ENCODE peak calls at places on chromosomes 16 and 17, in six cellular contexts. L is K562, E is HepG2, S is A549, U is GM12878, A is upper lobe of left lung. T is an unnamed sample.

GRCh38 chr17:16352838-16353701 is at the start of gene CENPV:
- ATAC-seq in S (peak; percentile 89), U (peak; percentile 75), E (peak; percentile 91), L (peak; percentile 74), A (peak; percentile 78), T (peak; percentile 81)

GRCh38 chr17:1999557-2000251 is 25.4 kb downstream of the RTN4RL1 start:
- ATAC-seq in A (peak; percentile 57), U (no peak), S (peak; percentile 10), E (peak; percentile 16), L (no peak), T (peak; percentile 64)

GRCh38 chr17:75723201-75723930 is 2.1 kb downstream of the ITGB4 start:
- ATAC-seq in L (peak; percentile 23), A (no peak), S (no peak), E (peak; percentile 29), U (no peak), T (peak; percentile 43)

GRCh38 chr17:7704601-7705268 is at the start of gene EFNB3:
- ATAC-seq in S (peak; percentile 35), E (peak; percentile 25), A (peak; percentile 7), U (peak; percentile 16), L (peak; percentile 39), T (no peak)

GRCh38 chr17:8892338-8892690 is 24.8 kb upstream of the PIK3R6 start:
- ATAC-seq in A (no peak), E (no peak), L (no peak), U (peak; percentile 75), S (no peak), T (no peak)

GRCh38 chr17:81923302-81924260 is 4.0 kb downstream of the MAFG start:
- ATAC-seq in L (peak; percentile 73), A (peak; percentile 54), E (no peak), U (no peak), S (peak; percentile 23), T (peak; percentile 17)

GRCh38 chr17:16568541-16569357 is at the start of gene ZNF287:
- ATAC-seq in U (peak; percentile 99), L (peak; percentile 84), A (peak; percentile 99), E (no peak), S (peak; percentile 95), T (peak; percentile 99)

GRCh38 chr17:75244133-75244866 is 17.1 kb downstream of the GGA3 start:
- ATAC-seq in A (no peak), U (peak; percentile 75), E (no peak), L (no peak), S (no peak), T (no peak)

GRCh38 chr16:71311553-71312158 is 22.5 kb upstream of the CMTR2 start:
- ATAC-seq in A (peak; percentile 57), E (peak; percentile 61), L (peak; percentile 63), U (peak; percentile 54), S (no peak), T (no peak)

GRCh38 chr17:69474171-69474831 is 59.8 kb downstream of the MAP2K6 start:
- ATAC-seq in U (peak; percentile 40), A (peak; percentile 40), L (no peak), S (peak; percentile 87), E (peak; percentile 25), T (no peak)

GRCh38 chr17:57697891-57698708 is 47.0 kb downstream of the CCDC182 start:
- ATAC-seq in S (no peak), U (peak; percentile 21), E (peak; percentile 88), A (no peak), L (no peak), T (no peak)

GRCh38 chr17:8116779-8117178 is 1.5 kb downstream of the ALOXE3 start:
- ATAC-seq in S (no peak), L (no peak), E (no peak), A (no peak), U (no peak), T (no peak)

GRCh38 chr16:876041-876335 is 75.5 kb upstream of the GNG13 start:
- ATAC-seq in E (no peak), S (no peak), U (no peak), L (no peak), A (no peak), T (no peak)

GRCh38 chr16:72311426-72311825 is 139.5 kb upstream of the PMFBP1 start:
- ATAC-seq in L (no peak), E (no peak), S (no peak), U (no peak), A (no peak), T (no peak)

GRCh38 chr16:17329412-17329811 is 141.3 kb downstream of the XYLT1 start:
- ATAC-seq in A (peak; percentile 64), S (no peak), L (no peak), E (no peak), U (no peak), T (no peak)

DNA sequence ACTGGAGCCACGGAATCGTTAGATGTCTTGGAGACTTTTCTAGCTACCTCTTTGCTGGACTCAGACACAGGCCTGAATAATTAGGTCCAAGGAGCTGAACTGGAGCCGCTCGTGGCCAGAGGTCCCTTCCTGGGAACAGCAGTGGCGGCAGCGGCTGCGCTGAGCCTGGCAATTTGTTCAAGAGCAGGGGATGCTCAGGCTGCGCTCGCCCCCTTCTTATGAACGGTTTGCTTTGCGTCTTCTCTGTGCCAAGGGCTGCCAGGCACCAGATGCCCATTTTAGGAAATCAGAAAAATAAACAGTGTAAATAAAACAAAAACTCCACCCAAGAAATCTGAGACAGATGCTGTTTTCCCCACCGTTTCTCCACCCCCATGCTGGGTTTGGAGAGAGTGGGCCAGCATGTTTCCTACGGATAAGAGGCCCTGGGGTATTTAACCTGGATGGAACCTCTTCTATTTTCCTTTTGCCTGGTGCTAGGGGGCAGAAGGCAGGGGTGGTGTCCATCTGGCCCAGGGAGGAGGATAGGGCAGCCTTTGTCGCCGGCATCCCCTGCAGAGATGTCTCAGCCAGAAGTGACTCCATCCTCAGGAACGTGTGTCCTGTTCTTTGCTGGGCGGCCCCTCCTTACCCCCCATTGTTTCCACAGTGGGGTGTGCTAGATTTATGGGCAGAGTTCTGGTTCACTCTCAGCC is 163.4 kb downstream of the SEC14L1 start:
- ATAC-seq in E (no peak), A (no peak), L (no peak), U (no peak), S (no peak), T (no peak)
- TF ChIP-seq EP300 in E (no peak), A (no peak), L (no peak), U (no peak), S (no peak), T (no peak)

GRCh38 chr17:29095439-29095838 is 52.5 kb downstream of the PIPOX start:
- ATAC-seq in A (no peak), U (no peak), S (no peak), L (no peak), E (no peak), T (no peak)
- TF ChIP-seq CTCF in A (no peak), U (no peak), S (no peak), L (no peak), E (no peak), T (no peak)

GRCh38 chr17:62819511-62820221 is 11.6 kb upstream of the MARCHF10 start:
- ATAC-seq in E (peak; percentile 93), U (no peak), A (peak; percentile 97), S (peak; percentile 98), L (no peak), T (peak; percentile 94)

GRCh38 chr17:62818491-62818890 is 10.4 kb upstream of the MARCHF10 start:
- ATAC-seq in S (no peak), L (no peak), U (no peak), E (no peak), A (no peak), T (no peak)

GRCh38 chr17:62821213-62822079 is 13.3 kb upstream of the MARCHF10 start:
- ATAC-seq in L (no peak), U (no peak), A (no peak), S (no peak), E (no peak), T (no peak)

GRCh38 chr17:62822080-62822904 is 14.2 kb upstream of the MARCHF10 start:
- ATAC-seq in A (no peak), U (no peak), S (no peak), L (no peak), E (no peak), T (no peak)

GRCh38 chr17:62816282-62816839 is 8.2 kb upstream of the MARCHF10 start:
- ATAC-seq in E (no peak), U (no peak), L (no peak), A (no peak), S (no peak), T (no peak)
- TF ChIP-seq EP300 in E (no peak), U (no peak), L (no peak), A (no peak), S (no peak), T (no peak)

GRCh38 chr16:88287219-88287618 is 95.5 kb upstream of the ZNF469 start:
- ATAC-seq in E (no peak), S (no peak), A (no peak), L (peak; percentile 98), U (no peak), T (no peak)
- TF ChIP-seq CTCF in E (peak; percentile 69), S (peak; percentile 32), A (no peak), L (peak; percentile 96), U (peak; percentile 7), T (peak; percentile 40)

GRCh38 chr16:53100131-53100748 is 45.4 kb downstream of the CHD9 start:
- ATAC-seq in U (no peak), A (no peak), L (no peak), S (no peak), E (no peak), T (no peak)

GRCh38 chr16:53098526-53099317 is 43.9 kb downstream of the CHD9 start:
- ATAC-seq in S (peak; percentile 75), E (peak; percentile 65), A (peak; percentile 93), L (peak; percentile 70), U (peak; percentile 81), T (peak; percentile 91)

GRCh38 chr16:53097190-53097589 is 42.4 kb downstream of the CHD9 start:
- ATAC-seq in A (no peak), E (no peak), S (no peak), U (no peak), L (no peak), T (no peak)

GRCh38 chr16:53100889-53101288 is 46.1 kb downstream of the CHD9 start:
- ATAC-seq in A (no peak), S (no peak), U (no peak), L (no peak), E (no peak), T (no peak)

GRCh38 chr16:53099318-53100130 is 44.7 kb downstream of the CHD9 start:
- ATAC-seq in U (peak; percentile 75), L (peak; percentile 95), E (peak; percentile 94), S (peak; percentile 92), A (peak; percentile 91), T (peak; percentile 87)
- TF ChIP-seq EP300 in U (peak; percentile 55), L (peak; percentile 52), E (peak; percentile 24), S (peak; percentile 65), A (no peak), T (no peak)

DNA sequence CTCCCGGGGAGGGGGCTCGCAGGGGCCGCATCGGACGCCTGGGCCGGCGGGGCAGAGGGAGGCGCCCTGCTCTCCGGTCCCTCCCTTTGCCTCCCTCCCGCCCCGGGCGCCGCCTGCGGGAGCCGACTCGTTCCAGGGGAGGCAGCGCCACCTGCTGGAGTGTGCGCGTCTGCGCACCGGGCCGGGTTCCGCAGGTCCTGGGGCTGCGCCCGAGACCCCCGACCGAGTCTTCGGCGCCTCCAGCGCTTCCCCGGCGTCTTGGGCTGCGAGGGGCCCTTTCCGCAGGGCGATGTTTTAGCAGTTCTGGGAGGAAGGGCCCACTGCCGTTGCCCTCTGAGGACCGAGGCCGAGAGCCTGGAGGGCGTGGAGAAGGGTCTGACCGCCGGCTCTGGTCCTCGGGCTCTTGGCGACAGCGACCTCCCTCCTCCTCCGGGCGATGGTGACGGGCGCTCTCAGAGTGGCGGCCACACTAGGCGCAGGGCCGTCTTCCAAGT is 106.3 kb downstream of the SEC14L1 start:
- ATAC-seq in S (peak; percentile 91), E (peak; percentile 93), A (peak; percentile 98), U (peak; percentile 88), L (peak; percentile 98), T (peak; percentile 89)
- TF ChIP-seq CTCF in S (peak; percentile 99), E (peak; percentile 98), A (peak; percentile 99), U (peak; percentile 80), L (peak; percentile 86), T (peak; percentile 99)

T was measured in gastroesophageal sphincter.